ENCODE peak calls at places on chromosome X, in six cellular contexts. I, W, K, J, C and S are unnamed samples. For H3K4me1, the result is how much of the 10 kb centered on the place peaks cover.

GRCh38 chrX:37800762-37801161 is 20.9 kb downstream of the CYBB start:
- DNase-seq in I (no peak), W (no peak), K (no peak), J (no peak), C (no peak), S (no peak)

GRCh38 chrX:47749185-47749967 is 87.3 kb upstream of the ZNF81 start:
- DNase-seq in I (no peak), W (no peak), K (no peak), J (no peak), C (no peak), S (no peak)

GRCh38 chrX:107686792-107687191 is 58.5 kb downstream of the PRPS1 start:
- DNase-seq in I (peak), W (no peak), K (no peak), J (no peak), C (no peak), S (no peak)

GRCh38 chrX:107571296-107571998 is 56.9 kb upstream of the PRPS1 start:
- DNase-seq in I (no peak), W (no peak), K (no peak), J (peak), C (no peak), S (peak)

GRCh38 chrX:15869695-15870094 is 15.1 kb upstream of the AP1S2 start:
- DNase-seq in I (no peak), W (no peak), K (no peak), J (no peak), C (no peak), S (no peak)

GRCh38 chrX:110146521-110146920 is 143.6 kb downstream of the TMEM164 start:
- DNase-seq in I (no peak), W (peak), K (peak), J (no peak), C (peak), S (no peak)

GRCh38 chrX:119753639-119754257 is 4.6 kb upstream of the SOWAHD start:
- DNase-seq in I (no peak), W (peak), K (peak), J (peak), C (peak), S (no peak)

GRCh38 chrX:53246231-53246630 is 21.2 kb upstream of the KDM5C start:
- DNase-seq in I (no peak), W (no peak), K (no peak), J (no peak), C (no peak), S (no peak)

GRCh38 chrX:23228950-23229448 is 105.7 kb upstream of the PTCHD1 start:
- DNase-seq in I (no peak), W (no peak), K (no peak), J (no peak), C (no peak), S (no peak)

GRCh38 chrX:63855896-63856295 is 70.9 kb upstream of the ARHGEF9 start:
- DNase-seq in I (no peak), W (no peak), K (no peak), J (no peak), C (no peak), S (no peak)

GRCh38 chrX:111743316-111743715 is 62.3 kb downstream of the ALG13 start:
- DNase-seq in I (no peak), W (no peak), K (no peak), J (no peak), C (no peak), S (no peak)

GRCh38 chrX:150192846-150193245 is 170.3 kb upstream of the MAMLD1 start:
- DNase-seq in I (no peak), W (no peak), K (no peak), J (no peak), C (no peak), S (no peak)

GRCh38 chrX:149871940-149872339 is 9.0 kb upstream of the MAGEA8 start:
- DNase-seq in I (no peak), W (no peak), K (peak), J (no peak), C (peak), S (no peak)

GRCh38 chrX:13721371-13721770 is 13.0 kb downstream of the TRAPPC2 start:
- DNase-seq in I (no peak), W (no peak), K (no peak), J (no peak), C (no peak), S (no peak)

GRCh38 chrX:15913161-15913560 is 58.5 kb upstream of the AP1S2 start:
- DNase-seq in I (no peak), W (no peak), K (no peak), J (no peak), C (no peak), S (no peak)

GRCh38 chrX:29841750-29842149 is 373.6 kb upstream of the MAGEB2 start:
- DNase-seq in I (no peak), W (no peak), K (no peak), J (no peak), C (no peak), S (no peak)

GRCh38 chrX:150035531-150035930 is 97.2 kb upstream of the EOLA2 start:
- DNase-seq in I (no peak), W (no peak), K (no peak), J (no peak), C (no peak), S (no peak)

GRCh38 chrX:349196-349595 is 30.6 kb upstream of the GTPBP6 start:
- DNase-seq in I (no peak), W (no peak), K (no peak), J (no peak), C (no peak), S (no peak)

GRCh38 chrX:149152941-149153340 is 352.2 kb downstream of the IDS start:
- DNase-seq in I (no peak), W (no peak), K (no peak), J (no peak), C (no peak), S (no peak)

GRCh38 chrX:41723305-41723704 is 676 bp upstream of the GPR82 start:
- DNase-seq in I (no peak), W (no peak), K (no peak), J (no peak), C (no peak), S (no peak)

GRCh38 chrX:41722816-41723215 is 1.2 kb upstream of the GPR82 start:
- DNase-seq in I (no peak), W (no peak), K (no peak), J (no peak), C (no peak), S (no peak)

GRCh38 chrX:41720125-41720780 is 3.7 kb upstream of the GPR82 start:
- DNase-seq in I (no peak), W (no peak), K (no peak), J (no peak), C (no peak), S (no peak)

GRCh38 chrX:41722220-41722619 is 1.8 kb upstream of the GPR82 start:
- DNase-seq in I (no peak), W (no peak), K (no peak), J (no peak), C (no peak), S (no peak)

GRCh38 chrX:41721590-41721989 is 2.4 kb upstream of the GPR82 start:
- DNase-seq in I (no peak), W (no peak), K (no peak), J (no peak), C (no peak), S (no peak)
- H3K4me1 ChIP-seq in I (under half), W (under half), K (under half), J (under half), C (under half), S (under half)

DNA sequence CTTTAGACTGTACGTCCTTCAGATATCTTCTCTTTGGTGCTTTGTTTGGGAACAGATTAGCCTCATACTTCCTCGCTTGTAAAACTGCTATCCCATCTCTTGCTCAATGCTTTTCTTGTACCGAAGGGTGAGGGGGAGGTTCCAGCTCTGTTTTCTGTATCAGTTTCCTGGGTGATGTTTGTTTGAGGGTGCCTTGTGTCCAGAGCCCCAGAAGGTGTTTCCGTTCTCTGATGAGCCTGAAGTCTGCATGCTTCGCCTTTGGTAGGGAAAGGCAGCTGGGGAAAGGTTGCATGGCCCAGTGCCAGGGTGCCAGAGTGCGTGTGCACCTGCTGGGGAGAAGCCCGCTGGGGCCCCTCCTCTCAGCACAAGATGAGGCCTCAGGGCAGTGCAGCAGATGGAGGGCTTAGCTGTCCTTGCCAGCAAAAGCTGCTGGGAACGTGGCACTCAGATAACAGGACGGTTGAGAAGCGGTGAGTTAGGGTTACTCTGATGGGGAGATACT is 73.7 kb downstream of the TBL1X start:
- DNase-seq in I (no peak), W (no peak), K (no peak), J (no peak), C (peak), S (no peak)
- H3K4me1 ChIP-seq in I (under half), W (under half), K (half or more), J (under half), C (under half), S (under half)

DNA sequence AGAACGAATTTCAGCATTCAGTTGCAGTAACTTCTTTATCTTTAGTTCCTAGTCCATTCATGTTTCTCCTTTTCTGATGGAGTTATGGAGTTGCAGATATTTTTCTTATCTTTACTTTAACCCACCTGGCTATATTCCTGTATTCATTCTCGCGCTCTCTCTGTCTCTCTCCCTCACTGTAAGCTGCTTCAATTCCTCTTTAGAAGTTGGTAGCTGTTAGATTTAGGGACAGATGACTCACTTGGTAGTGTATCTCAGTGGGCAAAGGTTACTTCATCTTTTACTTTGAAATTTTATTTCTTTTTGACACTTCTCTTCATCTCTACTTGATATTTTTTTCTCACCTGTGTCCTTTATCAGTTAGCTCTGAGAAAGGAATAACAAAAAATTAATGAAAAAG is 49.6 kb upstream of the BRS3 start:
- DNase-seq in I (no peak), W (no peak), K (no peak), J (no peak), C (no peak), S (no peak)
- H3K4me1 ChIP-seq in I (under half), W (under half), K (under half), J (under half), C (under half), S (under half)

GRCh38 chrX:21738950-21739287 is 19.0 kb downstream of the SMPX start:
- DNase-seq in I (no peak), W (no peak), K (no peak), J (no peak), C (no peak), S (no peak)

GRCh38 chrX:21741869-21742701 is 15.8 kb downstream of the SMPX start:
- DNase-seq in I (no peak), W (peak), K (no peak), J (no peak), C (no peak), S (no peak)

GRCh38 chrX:21738145-21738949 is 19.6 kb downstream of the SMPX start:
- DNase-seq in I (no peak), W (no peak), K (peak), J (no peak), C (no peak), S (no peak)

GRCh38 chrX:21741378-21741777 is 16.5 kb downstream of the SMPX start:
- DNase-seq in I (no peak), W (no peak), K (no peak), J (no peak), C (no peak), S (no peak)

GRCh38 chrX:21740329-21741274 is 17.3 kb downstream of the SMPX start:
- DNase-seq in I (no peak), W (peak), K (peak), J (no peak), C (peak), S (no peak)
- H3K4me1 ChIP-seq in I (under half), W (under half), K (under half), J (under half), C (under half), S (under half)